ENCODE peak calls at places on chromosomes 11 and 22, in four cellular contexts. One of them, this sample, is unnamed.

GRCh38 chr22:17518379-17518778 is 44.9 kb upstream of the SLC25A18 start:
- DNase-seq in A549: no peak
- DNase-seq in Caco-2: no peak
- DNase-seq in AG10803: no peak
- DNase-seq in this sample: no peak

GRCh38 chr22:38016182-38017078 is 32.1 kb upstream of the SOX10 start:
- DNase-seq in Caco-2: no peak
- DNase-seq in AG10803: peak; percentile 43
- DNase-seq in A549: peak; percentile 19
- DNase-seq in this sample: no peak

GRCh38 chr11:44915621-44916020 is 35.1 kb downstream of the TP53I11 start:
- DNase-seq in A549: no peak
- DNase-seq in AG10803: no peak
- DNase-seq in Caco-2: no peak
- DNase-seq in this sample: no peak

GRCh38 chr11:77142091-77142975 is 14.3 kb downstream of the MYO7A start:
- DNase-seq in Caco-2: no peak
- DNase-seq in AG10803: no peak
- DNase-seq in A549: no peak
- DNase-seq in this sample: no peak

GRCh38 chr11:129766858-129767604 is 48.6 kb upstream of the TMEM45B start:
- DNase-seq in A549: peak; percentile 41
- DNase-seq in Caco-2: peak; percentile 78
- DNase-seq in AG10803: peak; percentile 23
- DNase-seq in this sample: no peak

GRCh38 chr11:115784796-115785521 is 280.7 kb upstream of the CADM1 start:
- DNase-seq in Caco-2: no peak
- DNase-seq in A549: no peak
- DNase-seq in AG10803: no peak
- DNase-seq in this sample: no peak

GRCh38 chr22:21918466-21919185 is 34.0 kb downstream of the PPM1F start:
- DNase-seq in AG10803: no peak
- DNase-seq in Caco-2: no peak
- DNase-seq in A549: no peak
- DNase-seq in this sample: no peak

GRCh38 chr22:24402460-24403192 is 24.8 kb upstream of the ADORA2A start:
- DNase-seq in AG10803: peak; percentile 93
- DNase-seq in A549: peak; percentile 81
- DNase-seq in Caco-2: no peak
- DNase-seq in this sample: peak; percentile 67

GRCh38 chr22:23893957-23894709 is at the start of gene MIF:
- DNase-seq in A549: peak; percentile 93
- DNase-seq in Caco-2: peak; percentile 97
- DNase-seq in AG10803: peak; percentile 90
- DNase-seq in this sample: peak; percentile 86

GRCh38 chr11:68377389-68377795 is 65.0 kb downstream of the LRP5 start:
- DNase-seq in A549: no peak
- DNase-seq in Caco-2: no peak
- DNase-seq in AG10803: no peak
- DNase-seq in this sample: no peak

GRCh38 chr22:22895776-22896445 is 8.3 kb downstream of the IGLL5 start:
- DNase-seq in AG10803: no peak
- DNase-seq in Caco-2: peak; percentile 14
- DNase-seq in A549: no peak
- DNase-seq in this sample: no peak

GRCh38 chr22:20940178-20940790 is 23.1 kb downstream of the CRKL start:
- DNase-seq in Caco-2: no peak
- DNase-seq in AG10803: peak; percentile 88
- DNase-seq in A549: no peak
- DNase-seq in this sample: no peak

GRCh38 chr11:130725417-130726233 is 190.7 kb downstream of the SNX19 start:
- DNase-seq in AG10803: no peak
- DNase-seq in A549: no peak
- DNase-seq in Caco-2: no peak
- DNase-seq in this sample: peak; percentile 14

GRCh38 chr22:19285831-19286230 is 5.7 kb downstream of the CLTCL1 start:
- DNase-seq in Caco-2: no peak
- DNase-seq in A549: no peak
- DNase-seq in AG10803: no peak
- DNase-seq in this sample: no peak

GRCh38 chr11:59437770-59438169 is 1.5 kb downstream of the OR5A1 start:
- DNase-seq in A549: no peak
- DNase-seq in AG10803: no peak
- DNase-seq in Caco-2: no peak
- DNase-seq in this sample: no peak

GRCh38 chr11:89625171-89625570 is 84.9 kb upstream of the TRIM77 start:
- DNase-seq in Caco-2: no peak
- DNase-seq in AG10803: no peak
- DNase-seq in A549: no peak
- DNase-seq in this sample: no peak

GRCh38 chr11:65894034-65894591 is 3.6 kb downstream of the CCDC85B start:
- DNase-seq in Caco-2: no peak
- DNase-seq in AG10803: no peak
- DNase-seq in A549: no peak
- DNase-seq in this sample: no peak
- TF ChIP-seq CTCF in Caco-2: no peak
- TF ChIP-seq CTCF in AG10803: no peak
- TF ChIP-seq CTCF in A549: no peak
- TF ChIP-seq CTCF in this sample: no peak

GRCh38 chr11:60767388-60767811 is 10.7 kb downstream of the MS4A15 start:
- DNase-seq in A549: peak; percentile 21
- DNase-seq in AG10803: no peak
- DNase-seq in Caco-2: peak; percentile 22
- DNase-seq in this sample: no peak
- TF ChIP-seq CTCF in A549: peak; percentile 35
- TF ChIP-seq CTCF in AG10803: no peak
- TF ChIP-seq CTCF in Caco-2: no peak
- TF ChIP-seq CTCF in this sample: peak; percentile 14

GRCh38 chr22:30556388-30556787 is 9.8 kb upstream of the SEC14L6 start:
- DNase-seq in Caco-2: no peak
- DNase-seq in A549: peak; percentile 43
- DNase-seq in AG10803: no peak
- DNase-seq in this sample: no peak
- TF ChIP-seq CTCF in Caco-2: no peak
- TF ChIP-seq CTCF in A549: peak; percentile 7
- TF ChIP-seq CTCF in AG10803: no peak
- TF ChIP-seq CTCF in this sample: no peak

GRCh38 chr11:111926505-111927391 is 8.0 kb downstream of the C11orf52 start:
- DNase-seq in A549: peak; percentile 93
- DNase-seq in AG10803: peak; percentile 98
- DNase-seq in Caco-2: peak; percentile 99
- DNase-seq in this sample: peak; percentile 98
- TF ChIP-seq CTCF in A549: no peak
- TF ChIP-seq CTCF in AG10803: peak; percentile 24
- TF ChIP-seq CTCF in Caco-2: no peak
- TF ChIP-seq CTCF in this sample: no peak

GRCh38 chr11:74819400-74819799 is 70.8 kb downstream of the RNF169 start:
- DNase-seq in Caco-2: no peak
- DNase-seq in AG10803: peak; percentile 51
- DNase-seq in A549: no peak
- DNase-seq in this sample: no peak
- TF ChIP-seq CTCF in Caco-2: no peak
- TF ChIP-seq CTCF in AG10803: no peak
- TF ChIP-seq CTCF in A549: no peak
- TF ChIP-seq CTCF in this sample: no peak

DNA sequence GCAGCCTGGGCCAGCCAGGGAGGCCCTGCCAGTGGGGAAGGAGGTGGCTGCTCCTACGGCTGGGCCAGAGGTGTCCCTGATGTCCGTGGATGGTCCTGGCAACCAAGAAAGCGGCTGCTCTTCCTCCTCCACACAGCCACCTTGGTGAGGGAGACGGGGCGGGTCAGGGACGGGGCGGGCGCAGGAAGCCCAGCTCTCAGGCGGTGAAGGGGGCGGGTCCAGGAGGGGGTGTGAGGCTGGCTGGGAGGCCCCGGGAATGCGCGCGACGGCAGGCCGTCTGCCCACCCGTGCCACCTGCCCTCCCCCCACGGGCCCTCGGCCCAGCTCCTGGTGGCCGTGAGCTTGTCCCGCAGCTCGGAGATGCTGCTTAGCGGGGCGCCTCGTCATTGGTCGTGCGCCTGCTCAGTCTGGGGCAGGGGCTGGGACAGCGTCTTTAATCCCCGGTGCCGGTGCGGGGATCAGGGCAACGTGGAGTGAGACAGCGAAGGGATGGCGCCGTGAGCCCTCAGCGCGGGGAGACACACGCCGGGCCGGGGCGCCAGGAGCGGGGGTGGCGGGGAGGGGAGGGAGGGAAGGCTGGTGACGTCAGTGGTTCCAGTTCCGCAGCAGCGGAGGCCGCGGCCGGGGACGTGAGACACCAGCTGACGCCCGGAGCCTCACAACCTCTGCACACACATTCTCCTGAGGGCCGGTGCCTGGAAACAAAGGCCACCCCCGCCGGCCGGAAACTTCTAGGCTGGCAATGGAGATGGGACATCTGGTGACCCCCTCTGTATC is 6.7 kb upstream of the BRSK2 start:
- DNase-seq in Caco-2: peak; percentile 84
- DNase-seq in AG10803: peak; percentile 48
- DNase-seq in A549: peak; percentile 80
- DNase-seq in this sample: peak; percentile 40
- TF ChIP-seq CTCF in Caco-2: no peak
- TF ChIP-seq CTCF in AG10803: no peak
- TF ChIP-seq CTCF in A549: no peak
- TF ChIP-seq CTCF in this sample: no peak

GRCh38 chr11:1566381-1567051 is 5.6 kb downstream of the DUSP8 start:
- DNase-seq in Caco-2: no peak
- DNase-seq in AG10803: no peak
- DNase-seq in A549: no peak
- DNase-seq in this sample: no peak
- TF ChIP-seq CTCF in Caco-2: no peak
- TF ChIP-seq CTCF in AG10803: no peak
- TF ChIP-seq CTCF in A549: peak; percentile 15
- TF ChIP-seq CTCF in this sample: no peak